ENCODE peak calls at places on chromosomes 16 and 17, in ten cellular contexts. H is ovary, R is adrenal gland, W is uterus, D is sigmoid colon, V is heart left ventricle, T is HepG2, L is stomach, A is body of pancreas, S is GM12878. K is an unnamed sample.
A peak's percentile ranks its signal among the peaks of the same experiment; 100 is the strongest.

GRCh38 chr17:34199932-34200534 is 55.1 kb upstream of the CCL2 start:
- DNase-seq in H (peak; percentile 61), R (peak; percentile 81), W (peak; percentile 75), D (peak; percentile 91), V (peak; percentile 66), T (peak; percentile 76), L (peak; percentile 78), A (peak; percentile 83), S (peak; percentile 36), K (peak; percentile 79)

GRCh38 chr16:81723098-81723723 is 55.9 kb upstream of the PLCG2 start:
- DNase-seq in H (no peak), R (no peak), W (no peak), D (no peak), V (no peak), T (peak; percentile 86), L (no peak), A (peak; percentile 30), S (peak; percentile 62), K (no peak)

GRCh38 chr17:4229627-4230026 is 34.2 kb downstream of the ANKFY1 start:
- DNase-seq in H (peak; percentile 71), R (peak; percentile 87), W (peak; percentile 67), D (peak; percentile 87), V (peak; percentile 64), T (no peak), L (no peak), A (no peak), S (no peak), K (no peak)

GRCh38 chr16:85187886-85188285 is 75.6 kb upstream of the CIBAR2 start:
- DNase-seq in H (no peak), R (no peak), W (no peak), D (no peak), V (no peak), T (no peak), L (no peak), A (no peak), S (no peak), K (no peak)

GRCh38 chr16:8474576-8474975 is 115.7 kb downstream of the TMEM114 start:
- DNase-seq in H (no peak), R (no peak), W (no peak), D (no peak), V (no peak), T (no peak), L (no peak), A (peak; percentile 15), S (no peak), K (no peak)

GRCh38 chr16:31505483-31505882 is 2.7 kb downstream of the RUSF1 start:
- DNase-seq in H (no peak), R (no peak), W (no peak), D (no peak), V (no peak), T (no peak), L (no peak), A (no peak), S (peak; percentile 61), K (no peak)

GRCh38 chr16:88781140-88782077 is 3.6 kb downstream of the PIEZO1 start:
- DNase-seq in H (peak; percentile 33), R (no peak), W (no peak), D (no peak), V (no peak), T (no peak), L (no peak), A (no peak), S (no peak), K (no peak)

GRCh38 chr16:106623-107324 is 28.7 kb downstream of the MPG start:
- DNase-seq in H (no peak), R (peak; percentile 79), W (no peak), D (no peak), V (peak; percentile 69), T (peak; percentile 66), L (peak; percentile 68), A (peak; percentile 72), S (no peak), K (no peak)

GRCh38 chr17:60391419-60392041 is 403 bp downstream of the USP32 start:
- DNase-seq in H (no peak), R (no peak), W (no peak), D (no peak), V (no peak), T (no peak), L (no peak), A (no peak), S (no peak), K (peak; percentile 89)

GRCh38 chr17:60392042-60392844 is at the start of gene USP32:
- DNase-seq in H (peak; percentile 99), R (peak; percentile 97), W (peak; percentile 99), D (peak; percentile 99), V (peak; percentile 99), T (peak; percentile 96), L (peak; percentile 98), A (peak; percentile 99), S (peak; percentile 96), K (peak; percentile 99)

GRCh38 chr17:60393840-60394529 is 2.1 kb upstream of the USP32 start:
- DNase-seq in H (no peak), R (no peak), W (no peak), D (no peak), V (no peak), T (no peak), L (no peak), A (no peak), S (no peak), K (no peak)

GRCh38 chr17:60390881-60391418 is 983 bp downstream of the USP32 start:
- DNase-seq in H (no peak), R (peak; percentile 42), W (no peak), D (no peak), V (no peak), T (peak; percentile 39), L (peak; percentile 30), A (peak; percentile 54), S (no peak), K (no peak)

DNA sequence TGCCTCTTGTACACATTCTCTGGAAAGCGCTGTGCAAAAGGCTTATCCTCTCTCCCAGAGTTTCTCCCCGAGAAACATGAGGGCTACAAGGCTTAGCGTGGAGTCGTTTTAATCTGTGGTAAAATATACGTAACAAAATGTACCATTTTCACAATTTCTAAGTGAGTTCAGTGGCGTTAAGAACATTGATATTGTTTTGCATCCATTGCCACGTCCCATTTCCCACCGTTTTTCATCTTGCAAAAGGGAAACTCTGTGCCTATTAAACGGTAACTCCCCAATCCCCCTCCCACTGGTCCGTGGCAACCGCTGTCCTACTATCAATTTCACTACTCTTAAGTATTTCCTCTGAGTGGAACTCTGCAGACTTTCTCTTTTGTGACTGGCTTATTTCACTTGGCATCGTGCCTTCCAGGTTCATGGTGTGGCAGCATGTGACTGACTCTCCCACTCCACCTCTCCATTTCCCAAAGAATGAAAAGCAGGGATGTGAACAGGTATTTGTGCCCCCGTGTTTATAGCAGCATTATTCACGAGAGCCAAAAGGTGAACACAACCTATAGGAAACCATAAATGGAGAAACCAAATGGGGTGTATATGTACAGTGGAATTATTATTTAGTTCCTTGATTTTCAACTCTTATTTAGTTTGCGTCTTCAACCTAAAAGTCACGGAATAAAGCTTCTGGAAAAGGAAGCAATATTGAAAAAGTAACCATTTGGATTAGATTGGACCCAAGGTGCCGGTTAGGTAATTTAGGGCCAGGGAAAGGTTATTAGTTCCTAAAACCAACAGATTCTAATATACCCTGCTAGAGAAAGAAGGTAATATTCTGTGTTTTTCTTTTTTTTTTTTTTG is 1.1 kb upstream of the USP32 start:
- DNase-seq in H (no peak), R (peak; percentile 55), W (no peak), D (peak; percentile 70), V (no peak), T (peak; percentile 44), L (peak; percentile 63), A (peak; percentile 71), S (peak; percentile 48), K (peak; percentile 68)
- TF ChIP-seq POLR2A in H (no peak), R (no peak), W (no peak), D (no peak), V (no peak), T (no peak), L (no peak), A (no peak), S (no peak), K (no peak)

DNA sequence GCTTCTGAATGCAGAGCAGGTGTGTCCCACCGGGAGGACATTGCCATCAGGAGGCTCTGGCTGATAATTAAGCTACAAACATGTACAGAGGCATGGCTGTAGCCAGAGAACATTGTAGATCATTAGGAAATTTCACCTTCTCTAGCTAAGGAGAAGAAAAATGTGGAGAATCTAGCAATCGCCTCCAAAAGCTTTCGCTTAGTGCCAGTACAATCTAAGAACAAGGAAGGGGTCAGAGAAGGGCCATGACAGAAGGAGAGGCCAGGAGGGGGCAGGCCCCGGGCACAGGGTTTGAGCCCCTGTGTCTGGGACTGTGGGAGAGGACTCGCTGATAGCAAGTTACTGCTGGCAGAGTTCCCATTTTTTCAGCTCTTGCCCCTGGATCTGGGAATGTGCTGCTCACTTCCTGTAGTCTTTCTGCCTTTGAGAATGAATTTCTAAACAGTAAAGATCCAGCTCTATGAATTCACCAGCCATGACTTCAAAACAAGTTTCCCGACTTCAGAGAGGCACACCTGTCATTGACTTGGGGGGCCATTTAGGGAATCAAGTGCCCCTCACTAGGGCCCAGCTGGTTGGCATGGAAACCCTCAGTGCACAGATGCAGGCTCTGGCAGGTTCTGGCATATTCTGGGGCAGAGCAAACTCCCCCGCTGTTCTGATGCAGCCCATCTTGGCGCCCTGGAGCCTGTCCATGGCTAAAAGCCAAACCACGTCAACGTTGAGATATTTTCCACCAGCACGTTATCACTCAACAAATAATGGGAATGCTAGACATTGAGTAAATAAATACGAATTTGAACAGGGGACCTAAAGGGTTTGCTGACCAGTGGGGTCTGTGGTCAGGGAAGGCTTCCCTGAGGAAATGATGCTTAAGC is 59.5 kb upstream of the CACNG4 start:
- DNase-seq in H (peak; percentile 76), R (peak; percentile 35), W (peak; percentile 64), D (no peak), V (peak; percentile 39), T (peak; percentile 43), L (peak; percentile 55), A (peak; percentile 71), S (no peak), K (no peak)
- TF ChIP-seq CTCF in H (no peak), R (no peak), W (no peak), D (no peak), V (no peak), T (no peak), L (no peak), A (peak; percentile 7), S (no peak), K (no peak)

DNA sequence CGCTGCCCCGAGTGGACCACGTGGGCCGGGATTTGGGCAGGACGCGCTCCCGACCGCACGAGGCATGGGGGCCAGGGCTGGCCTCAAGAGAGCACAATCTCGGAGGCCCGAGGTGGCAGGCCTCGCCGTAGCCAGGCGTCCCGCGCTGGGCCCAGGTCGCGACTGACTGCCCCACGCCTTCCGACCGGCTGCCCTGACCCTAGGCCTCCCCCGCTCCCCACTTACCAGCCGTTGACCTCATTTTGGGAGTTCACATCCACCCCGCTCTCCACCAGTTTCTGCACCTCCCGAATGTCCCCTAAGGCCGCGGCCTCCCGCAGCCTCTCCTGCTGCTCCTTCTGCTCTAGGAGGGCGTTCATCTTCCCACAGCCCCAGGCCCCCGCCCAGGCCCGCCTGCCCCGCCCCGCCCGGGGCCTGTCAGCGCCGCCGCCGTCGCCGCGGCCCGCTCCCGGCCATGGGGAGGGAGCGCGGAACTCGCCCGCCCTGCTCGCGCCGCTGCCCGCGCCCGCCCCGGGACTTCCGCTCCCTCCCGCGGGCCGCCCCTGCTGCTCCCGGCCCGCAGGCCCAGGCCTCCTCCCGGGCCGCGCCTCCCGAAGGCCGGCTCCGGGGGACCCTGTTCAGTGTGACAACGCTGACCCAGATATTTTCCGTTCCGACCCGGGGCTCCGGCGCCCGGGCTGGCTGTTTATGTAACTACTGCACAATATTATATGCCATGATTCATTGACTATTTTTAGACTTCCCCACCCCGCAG is at the start of gene ANKRD40:
- DNase-seq in H (peak; percentile 92), R (peak; percentile 97), W (peak; percentile 93), D (peak; percentile 97), V (peak; percentile 91), T (peak; percentile 88), L (peak; percentile 93), A (peak; percentile 95), S (peak; percentile 67), K (peak; percentile 95)
- TF ChIP-seq POLR2A in H (peak; percentile 76), R (no peak), W (peak; percentile 63), D (no peak), V (peak; percentile 59), T (peak; percentile 65), L (no peak), A (peak; percentile 54), S (peak; percentile 80), K (peak; percentile 51)

GRCh38 chr17:18087610-18088491 is at the start of gene DRG2:
- DNase-seq in H (peak; percentile 96), R (peak; percentile 96), W (peak; percentile 95), D (peak; percentile 96), V (peak; percentile 94), T (peak; percentile 94), L (peak; percentile 96), A (peak; percentile 96), S (peak; percentile 65), K (peak; percentile 95)

GRCh38 chr17:18089613-18090012 is 1.9 kb downstream of the DRG2 start:
- DNase-seq in H (no peak), R (no peak), W (no peak), D (no peak), V (no peak), T (no peak), L (no peak), A (no peak), S (no peak), K (no peak)

GRCh38 chr17:18094409-18094807 is 6.7 kb downstream of the DRG2 start:
- DNase-seq in H (no peak), R (no peak), W (no peak), D (no peak), V (no peak), T (no peak), L (no peak), A (no peak), S (no peak), K (no peak)

GRCh38 chr17:18099516-18099915 is 9.0 kb upstream of the MYO15A start:
- DNase-seq in H (no peak), R (no peak), W (no peak), D (no peak), V (no peak), T (no peak), L (no peak), A (no peak), S (no peak), K (no peak)

GRCh38 chr17:18093616-18094408 is 6.1 kb downstream of the DRG2 start:
- DNase-seq in H (peak; percentile 59), R (peak; percentile 88), W (no peak), D (no peak), V (peak; percentile 81), T (peak; percentile 78), L (no peak), A (peak; percentile 31), S (no peak), K (no peak)
- TF ChIP-seq CTCF in H (no peak), R (peak; percentile 45), W (no peak), D (no peak), V (no peak), T (peak; percentile 70), L (no peak), A (no peak), S (no peak), K (no peak)

K was measured in suprapubic skin.